ENCODE peak calls at places on chromosomes 11 and 22, in five cellular contexts. U, Z, X, O and Q are unnamed samples.

GRCh38 chr11:125228425-125228824 is 63.9 kb downstream of the PKNOX2 start:
- DNase-seq in O (no peak), Z (no peak), X (no peak), U (no peak), Q (no peak)

GRCh38 chr11:43837879-43838278 is 42.8 kb upstream of the ALKBH3 start:
- DNase-seq in U (no peak), O (no peak), Z (no peak), X (no peak), Q (no peak)

GRCh38 chr11:65636108-65636809 is 1.6 kb upstream of the SIPA1 start:
- DNase-seq in Z (no peak), O (no peak), X (no peak), U (no peak), Q (no peak)

GRCh38 chr11:128394436-128395089 is 192.8 kb downstream of the ETS1 start:
- DNase-seq in Z (no peak), O (no peak), U (no peak), X (no peak), Q (no peak)

GRCh38 chr11:102116453-102117205 is 6.4 kb downstream of the YAP1 start:
- DNase-seq in X (no peak), U (no peak), O (peak), Z (no peak), Q (no peak)

GRCh38 chr11:108117746-108118371 is 3.5 kb upstream of the ACAT1 start:
- DNase-seq in X (peak), O (peak), U (no peak), Z (no peak), Q (peak)

GRCh38 chr11:104078995-104079394 is 42.6 kb downstream of the DDI1 start:
- DNase-seq in U (no peak), O (no peak), X (no peak), Z (no peak), Q (no peak)

GRCh38 chr11:131975624-131976420 is 605.4 kb downstream of the NTM start:
- DNase-seq in Z (no peak), X (no peak), U (no peak), O (no peak), Q (no peak)

GRCh38 chr11:93663021-93663420 is 1.5 kb downstream of the CEP295 start:
- DNase-seq in X (no peak), U (no peak), O (no peak), Z (no peak), Q (no peak)

GRCh38 chr11:27287205-27287604 is 75.8 kb downstream of the CCDC34 start:
- DNase-seq in U (no peak), X (no peak), O (no peak), Z (no peak), Q (no peak)

GRCh38 chr22:45511847-45512261 is 9.2 kb downstream of the FBLN1 start:
- DNase-seq in Z (peak), U (peak), O (no peak), X (peak), Q (peak)

GRCh38 chr11:76512851-76513653 is 68.2 kb downstream of the EMSY start:
- DNase-seq in Z (no peak), U (no peak), O (peak), X (peak), Q (no peak)

GRCh38 chr11:58392741-58393140 is 13.9 kb downstream of the OR5B3 start:
- DNase-seq in U (no peak), O (no peak), Z (no peak), X (no peak), Q (no peak)

GRCh38 chr11:79594839-79595238 is 154.0 kb upstream of the TENM4 start:
- DNase-seq in X (no peak), Z (no peak), O (no peak), U (no peak), Q (no peak)

GRCh38 chr11:103035656-103036434 is 56.1 kb downstream of the DCUN1D5 start:
- DNase-seq in Z (peak), O (peak), X (peak), U (peak), Q (peak)

DNA sequence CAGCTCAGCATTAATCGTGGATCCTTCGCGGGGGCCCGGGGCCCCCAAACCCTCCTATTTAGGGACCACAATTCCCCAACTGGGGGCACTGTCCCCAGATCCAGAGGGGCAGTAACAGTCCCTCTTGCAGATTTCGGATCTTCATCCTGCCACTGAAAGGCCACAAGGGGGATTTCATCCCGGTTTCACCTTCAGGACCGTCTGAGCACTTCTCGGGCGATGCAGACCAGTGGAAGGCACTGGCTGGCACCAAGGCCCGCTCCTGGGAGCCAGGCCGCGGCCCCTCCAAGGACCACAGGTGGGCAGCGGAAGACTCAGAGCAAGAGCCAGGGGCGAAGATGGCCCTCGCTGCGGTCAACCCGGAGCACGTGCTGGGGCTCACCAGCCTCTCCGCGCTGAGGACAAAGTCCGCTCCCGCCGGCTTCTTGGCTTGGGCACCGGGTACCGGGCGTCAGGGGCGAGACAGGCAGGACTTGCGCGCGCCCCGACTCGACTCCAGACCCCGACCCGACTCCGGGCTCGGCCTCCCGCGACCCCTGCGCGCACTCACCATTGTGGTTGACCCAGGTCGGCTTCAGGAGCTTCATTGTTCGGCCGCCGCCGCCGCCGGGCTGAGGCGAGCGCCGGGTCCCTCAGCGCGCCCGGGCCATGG is 517 bp downstream of the HIRA start:
- DNase-seq in U (no peak), X (no peak), O (peak), Z (peak), Q (no peak)
- TF ChIP-seq CTCF in U (peak), X (peak), O (no peak), Z (no peak), Q (peak)

GRCh38 chr11:118282635-118283310 is 18.7 kb upstream of the MPZL2 start:
- DNase-seq in U (no peak), X (no peak), O (no peak), Z (no peak), Q (no peak)

GRCh38 chr11:118283756-118284350 is 19.8 kb upstream of the MPZL2 start:
- DNase-seq in Z (no peak), O (no peak), U (no peak), X (no peak), Q (no peak)

GRCh38 chr11:118277312-118277711 is 13.2 kb upstream of the MPZL2 start:
- DNase-seq in Z (no peak), X (no peak), U (no peak), O (no peak), Q (peak)

GRCh38 chr11:118283311-118283636 is 19.2 kb upstream of the MPZL2 start:
- DNase-seq in O (no peak), X (no peak), U (no peak), Z (no peak), Q (no peak)

GRCh38 chr11:118281284-118281683 is 17.2 kb upstream of the MPZL2 start:
- DNase-seq in X (no peak), U (no peak), O (no peak), Z (no peak), Q (no peak)
- H3K4me3 ChIP-seq in X (no peak), U (no peak), O (no peak), Z (no peak), Q (no peak)

DNA sequence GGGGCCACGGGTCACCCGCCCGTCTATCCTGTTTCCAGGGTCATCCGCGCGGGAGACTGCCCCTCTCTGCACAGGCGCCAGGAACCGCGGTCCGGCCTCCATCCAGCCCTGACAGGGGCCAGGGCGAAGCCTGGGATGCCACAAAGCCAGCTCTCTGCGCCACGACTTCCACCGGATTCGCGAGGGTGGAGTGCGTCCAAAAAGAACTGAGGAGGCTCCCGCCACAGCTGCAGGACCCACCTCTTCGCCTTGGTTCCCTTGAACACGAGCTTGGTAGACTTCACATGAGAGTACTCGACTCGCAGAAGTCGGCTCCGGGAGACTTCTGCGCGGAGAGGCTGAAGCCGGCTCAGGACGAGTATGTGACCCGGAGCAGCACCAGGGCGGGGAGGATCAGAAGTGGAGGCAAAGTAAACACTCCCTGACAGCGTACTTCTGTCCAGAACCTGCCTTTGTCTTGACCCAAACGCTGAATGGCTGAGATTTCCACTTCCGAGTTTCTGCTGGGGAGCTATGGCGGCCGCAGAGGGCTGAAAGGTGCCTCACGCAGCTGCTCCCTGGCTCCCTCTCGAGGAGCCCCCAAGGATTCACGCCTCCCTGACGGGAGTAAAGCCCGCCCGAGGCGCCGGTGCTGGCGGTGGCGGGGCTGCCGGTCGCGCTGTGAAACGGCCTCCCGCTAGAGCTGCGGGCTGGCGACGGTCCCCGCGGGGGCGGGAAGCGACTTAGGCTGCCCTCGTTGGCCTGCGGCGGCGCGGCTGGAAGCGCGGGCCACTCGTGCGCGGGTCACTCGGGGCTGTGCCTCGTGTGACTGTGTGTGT is 4566.7 kb upstream of the OR11H1 start:
- DNase-seq in X (no peak), U (no peak), O (no peak), Z (no peak), Q (no peak)
- TF ChIP-seq CTCF in X (no peak), U (no peak), O (no peak), Z (no peak), Q (no peak)

GRCh38 chr11:13449522-13449921 is 13.5 kb downstream of the BTBD10 start:
- DNase-seq in X (no peak), O (no peak), Z (no peak), U (no peak), Q (no peak)

GRCh38 chr11:13448876-13449275 is 14.1 kb downstream of the BTBD10 start:
- DNase-seq in U (no peak), Z (no peak), X (no peak), O (no peak), Q (no peak)

GRCh38 chr11:13446444-13446843 is 16.6 kb downstream of the BTBD10 start:
- DNase-seq in X (no peak), U (no peak), Z (no peak), O (peak), Q (no peak)

GRCh38 chr11:13440100-13440855 is 22.7 kb downstream of the BTBD10 start:
- DNase-seq in Z (peak), U (peak), X (peak), O (peak), Q (peak)

GRCh38 chr11:13445588-13445987 is 17.4 kb downstream of the BTBD10 start:
- DNase-seq in O (no peak), Z (no peak), U (no peak), X (no peak), Q (no peak)
- H3K4me3 ChIP-seq in O (no peak), Z (no peak), U (no peak), X (no peak), Q (no peak)

GRCh38 chr11:97269527-97269926 is 879.7 kb downstream of the JRKL start:
- DNase-seq in U (no peak), O (peak), X (no peak), Z (no peak), Q (no peak)
- TF ChIP-seq CTCF in U (no peak), O (no peak), X (peak), Z (no peak), Q (peak)